ENCODE peak calls at places on chromosomes 16 and 17, in seven cellular contexts. A, N, V, G, E, Q and F are unnamed samples.

GRCh38 chr17:32006957-32007462 is at the start of gene LRRC37B:
- DNase-seq in N (peak), Q (peak), A (peak), V (peak), E (peak), G (peak), F (peak)

GRCh38 chr16:49463529-49463928 is 89.9 kb downstream of the C16orf78 start:
- DNase-seq in G (no peak), N (no peak), V (peak), Q (no peak), A (peak), E (no peak), F (no peak)

GRCh38 chr16:3716831-3717234 is 491 bp downstream of the TRAP1 start:
- DNase-seq in E (no peak), N (no peak), Q (peak), G (no peak), A (peak), V (no peak), F (no peak)

GRCh38 chr16:71401988-71402387 is 39.9 kb downstream of the TLE7 start:
- DNase-seq in N (no peak), G (no peak), E (no peak), V (no peak), A (no peak), Q (no peak), F (no peak)

GRCh38 chr16:83581082-83581481 is 226.7 kb upstream of the HSBP1 start:
- DNase-seq in G (no peak), E (no peak), A (no peak), N (no peak), Q (no peak), V (no peak), F (no peak)

GRCh38 chr17:32276217-32276616 is 10.6 kb downstream of the RHBDL3 start:
- DNase-seq in G (no peak), Q (no peak), N (no peak), V (no peak), A (peak), E (no peak), F (peak)

GRCh38 chr17:3695129-3695722 is 729 bp downstream of the P2RX5 start:
- DNase-seq in N (no peak), A (peak), V (no peak), E (no peak), Q (no peak), G (no peak), F (no peak)

GRCh38 chr17:72022328-72022727 is 98.5 kb upstream of the SOX9 start:
- DNase-seq in N (no peak), G (no peak), Q (no peak), A (no peak), V (no peak), E (no peak), F (no peak)

GRCh38 chr16:71491032-71491431 is 1.9 kb upstream of the ZNF19 start:
- DNase-seq in N (no peak), E (no peak), A (no peak), V (no peak), G (no peak), Q (no peak), F (no peak)

GRCh38 chr17:50027639-50028206 is 28.2 kb upstream of the ITGA3 start:
- DNase-seq in E (peak), Q (peak), A (no peak), V (peak), N (peak), G (no peak), F (no peak)

GRCh38 chr17:39118674-39119419 is 32.6 kb downstream of the PLXDC1 start:
- DNase-seq in E (no peak), N (no peak), V (no peak), G (no peak), Q (no peak), A (peak), F (no peak)

GRCh38 chr16:22318690-22319358 is 21.6 kb downstream of the POLR3E start:
- DNase-seq in N (no peak), V (peak), Q (peak), G (no peak), A (peak), E (peak), F (peak)

GRCh38 chr17:63827801-63828221 is 348 bp upstream of the FTSJ3 start:
- DNase-seq in E (no peak), N (no peak), G (no peak), Q (no peak), V (no peak), A (peak), F (no peak)

GRCh38 chr17:46198233-46198632 is 5.0 kb upstream of the KANSL1 start:
- DNase-seq in Q (no peak), G (no peak), E (no peak), N (no peak), V (no peak), A (no peak), F (no peak)

GRCh38 chr17:41483991-41484826 is 3.3 kb upstream of the KRT35 start:
- DNase-seq in Q (no peak), N (no peak), V (no peak), G (no peak), A (no peak), E (peak), F (no peak)

GRCh38 chr16:27080870-27081269 is 14.1 kb downstream of the C16orf82 start:
- DNase-seq in E (no peak), A (peak), V (no peak), G (no peak), Q (peak), N (no peak), F (no peak)

GRCh38 chr16:49924078-49924477 is 68.2 kb upstream of the ZNF423 start:
- DNase-seq in G (peak), N (no peak), Q (no peak), A (peak), E (no peak), V (no peak), F (no peak)

GRCh38 chr16:87979352-87979751 is 28.1 kb downstream of the BANP start:
- DNase-seq in Q (no peak), E (no peak), V (peak), G (no peak), A (no peak), N (no peak), F (no peak)

GRCh38 chr17:47686661-47687327 is 7.2 kb upstream of the TBKBP1 start:
- DNase-seq in A (no peak), V (no peak), N (no peak), G (no peak), Q (no peak), E (no peak), F (no peak)

GRCh38 chr16:88535857-88536222 is 34.4 kb upstream of the ZC3H18 start:
- DNase-seq in G (no peak), E (no peak), V (no peak), Q (no peak), N (no peak), A (no peak), F (no peak)

GRCh38 chr17:50356892-50357510 is 11.1 kb downstream of the XYLT2 start:
- DNase-seq in V (peak), Q (no peak), A (no peak), E (no peak), N (no peak), G (no peak), F (no peak)

GRCh38 chr17:69250641-69251040 is 22.0 kb upstream of the ABCA10 start:
- DNase-seq in A (no peak), V (no peak), E (peak), N (peak), G (no peak), Q (peak), F (no peak)

GRCh38 chr17:66746736-66747135 is 88.2 kb upstream of the CACNG5 start:
- DNase-seq in Q (no peak), N (no peak), A (no peak), V (no peak), G (no peak), E (no peak), F (no peak)

GRCh38 chr17:29369831-29370735 is 20.1 kb upstream of the TAOK1 start:
- DNase-seq in E (peak), Q (peak), V (peak), A (peak), N (peak), G (peak), F (peak)

GRCh38 chr17:83010323-83011200 is 68.8 kb upstream of the METRNL start:
- DNase-seq in N (peak), V (peak), Q (no peak), A (no peak), E (no peak), G (no peak), F (no peak)

GRCh38 chr17:79041723-79042420 is 17.9 kb downstream of the C1QTNF1 start:
- DNase-seq in N (no peak), Q (no peak), G (no peak), V (no peak), A (no peak), E (no peak), F (no peak)

GRCh38 chr17:62618647-62619412 is 8.6 kb upstream of the MRC2 start:
- DNase-seq in V (no peak), E (no peak), A (no peak), Q (no peak), G (no peak), N (no peak), F (no peak)

GRCh38 chr16:4935231-4935855 is 1.6 kb downstream of the PPL start:
- DNase-seq in Q (no peak), E (peak), N (no peak), A (no peak), G (no peak), V (peak), F (no peak)

GRCh38 chr17:7988750-7989178 is 13.7 kb upstream of the GUCY2D start:
- DNase-seq in G (no peak), V (no peak), N (peak), A (peak), Q (peak), E (peak), F (peak)

GRCh38 chr16:22751685-22752084 is 62.3 kb upstream of the HS3ST2 start:
- DNase-seq in E (no peak), G (no peak), A (no peak), Q (no peak), V (no peak), N (no peak), F (no peak)

GRCh38 chr17:28710948-28711722 is 553 bp downstream of the PROCA1 start:
- DNase-seq in E (peak), Q (peak), A (peak), V (peak), N (peak), G (peak), F (peak)

GRCh38 chr17:41486809-41487530 is 2.7 kb downstream of the KRT36 start:
- DNase-seq in N (no peak), A (peak), Q (no peak), E (no peak), V (peak), G (no peak), F (peak)

GRCh38 chr16:82658796-82659195 is 32.0 kb downstream of the CDH13 start:
- DNase-seq in N (no peak), Q (no peak), G (no peak), A (no peak), V (no peak), E (no peak), F (no peak)

GRCh38 chr17:8275421-8276290 is 12.8 kb upstream of the RANGRF start:
- DNase-seq in E (no peak), A (no peak), Q (no peak), V (no peak), N (no peak), G (no peak), F (no peak)

DNA sequence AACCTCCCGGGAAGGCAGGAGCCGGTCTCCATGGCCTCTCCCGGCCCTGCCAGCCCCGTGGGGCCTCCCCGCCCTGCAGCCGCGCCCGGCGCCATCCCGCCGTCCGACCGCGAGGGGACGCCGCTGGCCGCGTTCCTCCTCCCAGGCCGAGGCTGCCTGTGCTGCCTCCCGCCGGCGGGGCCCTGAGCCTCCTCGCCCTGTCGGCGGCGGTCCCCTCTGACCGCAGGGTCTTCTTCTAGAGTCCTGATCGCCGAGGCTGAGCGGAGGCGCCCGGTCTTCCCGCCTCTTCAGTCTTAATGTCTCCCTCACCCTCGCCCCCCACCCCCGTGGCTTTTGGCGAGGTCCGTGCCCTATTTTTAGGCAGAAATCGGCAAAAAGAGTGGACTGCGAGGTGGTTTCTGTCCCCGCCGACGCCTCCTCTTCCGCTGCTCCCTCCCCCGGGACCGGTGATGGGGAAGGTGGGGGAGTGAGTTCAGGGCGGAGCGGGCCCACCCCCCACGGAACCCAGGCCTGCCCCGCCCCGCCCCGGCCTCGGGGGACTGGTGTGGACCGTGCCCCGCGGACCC is 794 bp upstream of the CPNE7 start:
- DNase-seq in E (peak), A (peak), Q (no peak), N (peak), G (no peak), V (peak), F (peak)
- TF ChIP-seq CTCF in E (peak), A (peak), Q (peak), N (peak), G (peak), V (no peak), F (peak)

DNA sequence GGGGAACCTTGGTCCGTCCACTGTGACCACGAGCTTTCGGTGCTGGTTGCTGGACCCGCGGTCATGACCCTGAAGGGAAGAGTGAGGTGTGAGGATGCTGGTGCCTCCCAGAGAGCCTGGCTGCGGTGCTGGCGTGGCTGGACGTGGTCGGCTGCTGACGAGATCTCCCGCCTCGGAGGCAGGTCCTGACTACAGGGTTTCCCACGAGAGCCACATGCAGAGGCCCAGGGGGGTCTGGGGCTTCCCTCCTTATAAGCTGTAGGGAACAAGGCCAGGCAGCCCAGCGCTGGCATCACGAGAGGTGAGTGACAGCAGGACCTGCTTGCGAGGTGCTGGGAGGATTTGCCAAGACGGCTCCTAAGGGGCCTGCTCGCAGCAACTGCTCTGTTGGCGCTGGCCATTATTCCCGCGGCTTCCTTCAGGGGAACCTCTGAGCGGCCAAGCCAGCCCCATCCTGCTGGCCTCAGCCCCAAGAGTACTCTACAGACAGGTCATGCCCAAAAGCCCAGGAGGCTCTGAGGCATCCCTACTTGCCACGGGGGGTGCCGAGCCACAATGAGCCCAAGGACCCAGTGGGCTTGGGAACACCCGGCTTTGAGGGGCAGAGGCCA is 134.8 kb downstream of the FOXL1 start:
- DNase-seq in E (no peak), N (no peak), A (no peak), V (no peak), Q (no peak), G (no peak), F (no peak)
- TF ChIP-seq CTCF in E (no peak), N (no peak), A (no peak), V (no peak), Q (no peak), G (no peak), F (no peak)

DNA sequence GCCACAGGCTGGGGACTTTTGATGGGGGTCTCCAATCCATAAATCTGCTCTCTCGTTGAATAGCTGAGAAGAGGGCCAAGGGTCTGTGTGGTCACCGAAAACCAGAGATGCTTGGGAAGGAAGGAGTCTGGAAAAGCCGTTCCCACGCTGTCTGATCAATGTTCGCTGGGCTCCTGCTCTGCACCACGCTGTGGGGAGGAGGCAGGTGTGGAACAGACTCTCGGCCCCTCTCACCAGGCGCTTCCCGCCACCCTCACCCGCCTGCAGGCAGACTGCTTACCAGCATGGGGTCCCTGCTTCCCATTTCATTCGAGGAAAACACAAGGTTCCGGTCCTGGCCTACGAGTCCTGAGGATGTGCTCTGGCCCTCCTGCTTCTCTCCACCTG is 702 bp upstream of the ALDH3A1 start:
- DNase-seq in E (no peak), G (no peak), N (no peak), Q (no peak), V (no peak), A (no peak), F (no peak)
- TF ChIP-seq CTCF in E (no peak), G (no peak), N (no peak), Q (no peak), V (no peak), A (no peak), F (no peak)

DNA sequence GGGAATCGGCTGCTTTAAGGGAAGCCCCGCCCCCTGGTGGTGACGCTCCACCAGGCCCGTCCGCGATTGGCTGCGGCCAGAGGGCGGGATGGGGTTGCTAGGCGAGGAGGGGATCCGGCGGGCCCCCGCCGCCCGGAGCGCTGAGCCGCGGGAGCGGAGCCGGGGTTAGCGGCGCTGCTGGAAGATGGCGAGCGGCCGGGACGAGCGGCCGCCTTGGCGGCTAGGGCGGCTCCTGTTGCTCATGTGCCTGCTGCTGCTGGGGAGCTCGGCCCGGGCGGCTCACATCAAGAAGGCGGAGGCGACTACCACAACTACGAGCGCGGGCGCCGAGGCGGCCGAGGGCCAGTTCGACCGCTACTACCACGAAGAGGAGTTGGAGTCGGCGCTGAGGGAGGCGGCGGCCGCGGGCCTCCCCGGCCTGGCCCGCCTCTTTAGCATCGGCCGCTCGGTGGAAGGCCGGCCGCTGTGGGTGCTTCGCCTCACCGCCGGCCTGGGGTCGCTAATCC is at the start of gene CPD:
- DNase-seq in G (peak), E (peak), V (peak), A (peak), Q (peak), N (peak), F (peak)
- TF ChIP-seq CTCF in G (peak), E (no peak), V (no peak), A (no peak), Q (no peak), N (no peak), F (no peak)

GRCh38 chr17:37088913-37089312 is 140.2 kb downstream of the AATF start:
- DNase-seq in N (no peak), Q (no peak), A (no peak), E (no peak), V (no peak), G (peak), F (no peak)
- TF ChIP-seq CTCF in N (no peak), Q (no peak), A (no peak), E (no peak), V (no peak), G (peak), F (no peak)

GRCh38 chr16:61934591-61934990 is 101.6 kb downstream of the CDH8 start:
- DNase-seq in G (no peak), V (no peak), E (no peak), Q (no peak), A (no peak), N (no peak), F (no peak)

GRCh38 chr16:61937646-61938045 is 98.6 kb downstream of the CDH8 start:
- DNase-seq in A (no peak), N (no peak), V (no peak), Q (no peak), G (no peak), E (no peak), F (no peak)

DNA sequence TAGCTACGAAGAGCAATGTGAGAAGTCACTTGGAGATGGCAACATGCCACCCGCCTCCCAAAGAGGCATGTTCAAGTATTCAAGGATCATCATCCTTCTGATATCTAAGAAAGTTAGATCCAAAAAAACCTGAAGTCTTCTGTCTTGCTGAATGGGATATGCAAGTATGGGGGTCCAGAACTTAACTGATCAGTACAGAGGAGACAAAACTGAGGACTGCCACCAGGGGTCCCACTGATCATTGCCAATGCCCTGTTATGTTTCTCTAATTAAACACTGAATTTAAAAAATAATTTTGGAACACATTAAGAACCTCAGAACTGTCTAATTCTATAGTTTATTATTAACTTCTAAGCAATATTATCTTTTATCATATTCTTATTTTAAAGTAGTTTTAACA is 99.7 kb downstream of the CDH8 start:
- DNase-seq in G (no peak), Q (peak), V (no peak), A (no peak), N (no peak), E (no peak), F (peak)
- TF ChIP-seq CTCF in G (peak), Q (peak), V (no peak), A (peak), N (peak), E (peak), F (peak)

DNA sequence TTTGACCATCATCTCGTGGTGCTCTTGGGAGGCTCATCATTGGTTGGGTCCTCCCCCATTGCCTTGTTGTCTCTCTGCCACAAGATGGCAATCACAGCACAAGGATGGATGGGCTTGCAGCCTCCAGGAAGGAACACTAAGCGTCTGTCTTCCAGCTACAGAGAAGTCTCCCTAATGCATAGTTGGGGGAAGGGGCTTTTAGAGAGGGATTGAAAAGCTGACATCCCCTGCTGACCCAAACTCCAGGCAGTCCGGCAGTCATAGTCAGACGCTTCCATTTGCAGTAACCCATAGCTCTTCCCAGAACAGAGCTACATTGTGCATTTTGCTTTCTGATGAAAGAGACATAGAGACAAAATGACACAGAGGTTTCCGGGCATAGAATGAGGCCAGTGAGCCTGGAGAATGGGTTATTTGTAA is 111.4 kb downstream of the UTP18 start:
- DNase-seq in E (peak), A (peak), V (no peak), G (peak), Q (peak), N (peak), F (peak)
- TF ChIP-seq CTCF in E (peak), A (peak), V (no peak), G (peak), Q (peak), N (peak), F (peak)